ENCODE peak calls at places on chromosome 3, in six cellular contexts. U, G, B, X, T and W are unnamed samples.

GRCh38 chr3:128698211-128699011 is 27.6 kb upstream of the RAB7A start:
- DNase-seq in T (no peak), X (no peak), B (peak), G (no peak), U (peak), W (peak)

GRCh38 chr3:46369675-46370132 is 1.0 kb upstream of the CCR5 start:
- DNase-seq in G (no peak), U (no peak), T (peak), B (no peak), X (no peak), W (no peak)

GRCh38 chr3:177561365-177561764 is 364.1 kb upstream of the TBL1XR1 start:
- DNase-seq in G (no peak), B (no peak), T (no peak), U (no peak), X (no peak), W (no peak)

GRCh38 chr3:101936419-101937331 is 87.4 kb downstream of the NFKBIZ start:
- DNase-seq in U (peak), G (no peak), B (no peak), T (no peak), X (no peak), W (no peak)

GRCh38 chr3:123096701-123097100 is 29.9 kb downstream of the PDIA5 start:
- DNase-seq in U (no peak), B (no peak), T (no peak), G (no peak), X (no peak), W (no peak)

GRCh38 chr3:64038252-64038651 is 15.0 kb upstream of the PSMD6 start:
- DNase-seq in T (no peak), G (no peak), X (no peak), U (no peak), B (no peak), W (no peak)

GRCh38 chr3:194761384-194761783 is 75.7 kb downstream of the FAM43A start:
- DNase-seq in T (no peak), B (no peak), G (no peak), X (no peak), U (no peak), W (no peak)

GRCh38 chr3:28781053-28781452 is 432.4 kb upstream of the AZI2 start:
- DNase-seq in X (no peak), B (no peak), G (no peak), U (no peak), T (no peak), W (no peak)

GRCh38 chr3:127628426-127628787 is 578 bp upstream of the PODXL2 start:
- DNase-seq in T (no peak), B (no peak), G (no peak), X (no peak), U (no peak), W (no peak)